ENCODE peak calls at places on chromosome 18, in eight cellular contexts. One of them, this sample, is unnamed.
A peak's percentile ranks its signal among the peaks of the same experiment; 100 is the strongest.

GRCh38 chr18:42706618-42707017 is 408.9 kb downstream of the RIT2 start:
- DNase-seq in H1: no peak
- DNase-seq in tibial artery: no peak
- DNase-seq in foreskin keratinocyte: peak; percentile 84
- DNase-seq in mammary epithelial cell: peak; percentile 92
- DNase-seq in adrenal gland: no peak
- DNase-seq in cardiac muscle cell: peak; percentile 67
- DNase-seq in pancreas: no peak
- DNase-seq in this sample: peak; percentile 57

GRCh38 chr18:21857871-21858270 is 117.3 kb downstream of the MIB1 start:
- DNase-seq in tibial artery: no peak
- DNase-seq in foreskin keratinocyte: no peak
- DNase-seq in cardiac muscle cell: no peak
- DNase-seq in H1: no peak
- DNase-seq in pancreas: no peak
- DNase-seq in mammary epithelial cell: no peak
- DNase-seq in adrenal gland: no peak
- DNase-seq in this sample: no peak

GRCh38 chr18:79400591-79401381 is 5.1 kb downstream of the NFATC1 start:
- DNase-seq in mammary epithelial cell: no peak
- DNase-seq in pancreas: no peak
- DNase-seq in H1: no peak
- DNase-seq in cardiac muscle cell: peak; percentile 34
- DNase-seq in tibial artery: no peak
- DNase-seq in foreskin keratinocyte: no peak
- DNase-seq in adrenal gland: peak; percentile 45
- DNase-seq in this sample: no peak

GRCh38 chr18:31274915-31275314 is 43.0 kb upstream of the DSG1 start:
- DNase-seq in adrenal gland: peak; percentile 16
- DNase-seq in tibial artery: no peak
- DNase-seq in mammary epithelial cell: peak; percentile 93
- DNase-seq in H1: no peak
- DNase-seq in foreskin keratinocyte: peak; percentile 66
- DNase-seq in pancreas: peak; percentile 4
- DNase-seq in cardiac muscle cell: no peak
- DNase-seq in this sample: peak; percentile 76

GRCh38 chr18:69898241-69898861 is 49.3 kb downstream of the CD226 start:
- DNase-seq in adrenal gland: no peak
- DNase-seq in tibial artery: no peak
- DNase-seq in cardiac muscle cell: no peak
- DNase-seq in H1: no peak
- DNase-seq in mammary epithelial cell: no peak
- DNase-seq in foreskin keratinocyte: no peak
- DNase-seq in pancreas: no peak
- DNase-seq in this sample: no peak

GRCh38 chr18:50649821-50650220 is 89.9 kb downstream of the MAPK4 start:
- DNase-seq in cardiac muscle cell: peak; percentile 50
- DNase-seq in adrenal gland: peak; percentile 84
- DNase-seq in pancreas: no peak
- DNase-seq in H1: no peak
- DNase-seq in foreskin keratinocyte: peak; percentile 76
- DNase-seq in mammary epithelial cell: peak; percentile 72
- DNase-seq in tibial artery: peak; percentile 96
- DNase-seq in this sample: no peak

GRCh38 chr18:23134780-23135678 is at the start of gene CABLES1:
- DNase-seq in tibial artery: peak; percentile 85
- DNase-seq in pancreas: peak; percentile 62
- DNase-seq in H1: peak; percentile 77
- DNase-seq in cardiac muscle cell: peak; percentile 69
- DNase-seq in adrenal gland: no peak
- DNase-seq in mammary epithelial cell: peak; percentile 30
- DNase-seq in foreskin keratinocyte: no peak
- DNase-seq in this sample: no peak

GRCh38 chr18:6576706-6577375 is 152.7 kb upstream of the ARHGAP28 start:
- DNase-seq in H1: no peak
- DNase-seq in adrenal gland: no peak
- DNase-seq in cardiac muscle cell: no peak
- DNase-seq in pancreas: no peak
- DNase-seq in mammary epithelial cell: no peak
- DNase-seq in tibial artery: no peak
- DNase-seq in foreskin keratinocyte: no peak
- DNase-seq in this sample: no peak

GRCh38 chr18:46278481-46279465 is 174.6 kb downstream of the HAUS1 start:
- DNase-seq in pancreas: no peak
- DNase-seq in adrenal gland: peak; percentile 31
- DNase-seq in H1: no peak
- DNase-seq in mammary epithelial cell: peak; percentile 36
- DNase-seq in foreskin keratinocyte: peak; percentile 56
- DNase-seq in tibial artery: no peak
- DNase-seq in cardiac muscle cell: peak; percentile 19
- DNase-seq in this sample: no peak

GRCh38 chr18:61549889-61550288 is 216.7 kb downstream of the CDH20 start:
- DNase-seq in adrenal gland: no peak
- DNase-seq in pancreas: no peak
- DNase-seq in foreskin keratinocyte: no peak
- DNase-seq in mammary epithelial cell: no peak
- DNase-seq in cardiac muscle cell: no peak
- DNase-seq in tibial artery: no peak
- DNase-seq in H1: no peak
- DNase-seq in this sample: no peak

GRCh38 chr18:36530676-36531405 is 233.3 kb downstream of the FHOD3 start:
- DNase-seq in tibial artery: no peak
- DNase-seq in pancreas: no peak
- DNase-seq in foreskin keratinocyte: no peak
- DNase-seq in adrenal gland: no peak
- DNase-seq in H1: no peak
- DNase-seq in cardiac muscle cell: no peak
- DNase-seq in mammary epithelial cell: no peak
- DNase-seq in this sample: no peak

GRCh38 chr18:59799383-59800015 is 100.3 kb upstream of the PMAIP1 start:
- DNase-seq in cardiac muscle cell: no peak
- DNase-seq in pancreas: no peak
- DNase-seq in H1: no peak
- DNase-seq in adrenal gland: no peak
- DNase-seq in foreskin keratinocyte: no peak
- DNase-seq in mammary epithelial cell: no peak
- DNase-seq in tibial artery: no peak
- DNase-seq in this sample: no peak

GRCh38 chr18:75868031-75868430 is 440.5 kb upstream of the SMIM21 start:
- DNase-seq in mammary epithelial cell: no peak
- DNase-seq in foreskin keratinocyte: no peak
- DNase-seq in adrenal gland: no peak
- DNase-seq in pancreas: no peak
- DNase-seq in cardiac muscle cell: no peak
- DNase-seq in tibial artery: no peak
- DNase-seq in H1: no peak
- DNase-seq in this sample: no peak

GRCh38 chr18:79479114-79479760 is 83.5 kb downstream of the NFATC1 start:
- DNase-seq in pancreas: no peak
- DNase-seq in tibial artery: peak; percentile 43
- DNase-seq in foreskin keratinocyte: no peak
- DNase-seq in mammary epithelial cell: no peak
- DNase-seq in adrenal gland: no peak
- DNase-seq in cardiac muscle cell: no peak
- DNase-seq in H1: no peak
- DNase-seq in this sample: peak; percentile 39

GRCh38 chr18:23856466-23857175 is 157.9 kb upstream of the TTC39C start:
- DNase-seq in tibial artery: no peak
- DNase-seq in foreskin keratinocyte: peak; percentile 38
- DNase-seq in pancreas: no peak
- DNase-seq in adrenal gland: no peak
- DNase-seq in cardiac muscle cell: no peak
- DNase-seq in H1: peak; percentile 41
- DNase-seq in mammary epithelial cell: peak; percentile 40
- DNase-seq in this sample: no peak

GRCh38 chr18:9637036-9637767 is 22.8 kb upstream of the PPP4R1 start:
- DNase-seq in cardiac muscle cell: no peak
- DNase-seq in H1: no peak
- DNase-seq in foreskin keratinocyte: no peak
- DNase-seq in pancreas: no peak
- DNase-seq in adrenal gland: no peak
- DNase-seq in mammary epithelial cell: no peak
- DNase-seq in tibial artery: no peak
- DNase-seq in this sample: no peak

GRCh38 chr18:57687970-57688369 is 66.3 kb upstream of the NARS1 start:
- DNase-seq in foreskin keratinocyte: no peak
- DNase-seq in tibial artery: no peak
- DNase-seq in pancreas: no peak
- DNase-seq in H1: no peak
- DNase-seq in cardiac muscle cell: peak; percentile 12
- DNase-seq in mammary epithelial cell: no peak
- DNase-seq in adrenal gland: no peak
- DNase-seq in this sample: no peak

GRCh38 chr18:25144835-25145234 is 207.1 kb downstream of the ZNF521 start:
- DNase-seq in foreskin keratinocyte: peak; percentile 24
- DNase-seq in mammary epithelial cell: peak; percentile 56
- DNase-seq in adrenal gland: peak; percentile 60
- DNase-seq in pancreas: no peak
- DNase-seq in tibial artery: no peak
- DNase-seq in H1: no peak
- DNase-seq in cardiac muscle cell: no peak
- DNase-seq in this sample: no peak

GRCh38 chr18:13810950-13811485 is 12.9 kb upstream of the MC5R start:
- DNase-seq in foreskin keratinocyte: peak; percentile 21
- DNase-seq in H1: no peak
- DNase-seq in pancreas: no peak
- DNase-seq in adrenal gland: no peak
- DNase-seq in cardiac muscle cell: no peak
- DNase-seq in tibial artery: no peak
- DNase-seq in mammary epithelial cell: no peak
- DNase-seq in this sample: no peak

GRCh38 chr18:63823516-63824219 is 48.5 kb downstream of the SERPINB7 start:
- DNase-seq in pancreas: peak; percentile 25
- DNase-seq in H1: peak; percentile 58
- DNase-seq in foreskin keratinocyte: peak; percentile 42
- DNase-seq in mammary epithelial cell: no peak
- DNase-seq in adrenal gland: no peak
- DNase-seq in tibial artery: no peak
- DNase-seq in cardiac muscle cell: peak; percentile 42
- DNase-seq in this sample: no peak

GRCh38 chr18:23825978-23826405 is 136.7 kb downstream of the LAMA3 start:
- DNase-seq in tibial artery: peak; percentile 93
- DNase-seq in H1: no peak
- DNase-seq in mammary epithelial cell: peak; percentile 93
- DNase-seq in cardiac muscle cell: peak; percentile 34
- DNase-seq in adrenal gland: peak; percentile 78
- DNase-seq in foreskin keratinocyte: peak; percentile 91
- DNase-seq in pancreas: no peak
- DNase-seq in this sample: no peak

GRCh38 chr18:10560457-10561045 is 34.7 kb downstream of the NAPG start:
- DNase-seq in pancreas: peak; percentile 51
- DNase-seq in foreskin keratinocyte: peak; percentile 52
- DNase-seq in H1: peak; percentile 91
- DNase-seq in tibial artery: peak; percentile 79
- DNase-seq in adrenal gland: peak; percentile 75
- DNase-seq in cardiac muscle cell: peak; percentile 82
- DNase-seq in mammary epithelial cell: peak; percentile 55
- DNase-seq in this sample: no peak

GRCh38 chr18:26457611-26458350 is 90.6 kb downstream of the KCTD1 start:
- DNase-seq in mammary epithelial cell: no peak
- DNase-seq in tibial artery: no peak
- DNase-seq in cardiac muscle cell: peak; percentile 54
- DNase-seq in H1: peak; percentile 91
- DNase-seq in pancreas: no peak
- DNase-seq in foreskin keratinocyte: no peak
- DNase-seq in adrenal gland: no peak
- DNase-seq in this sample: no peak

GRCh38 chr18:75507636-75508035 is 80.1 kb upstream of the SMIM21 start:
- DNase-seq in mammary epithelial cell: peak; percentile 66
- DNase-seq in H1: no peak
- DNase-seq in adrenal gland: no peak
- DNase-seq in pancreas: no peak
- DNase-seq in cardiac muscle cell: no peak
- DNase-seq in tibial artery: no peak
- DNase-seq in foreskin keratinocyte: peak; percentile 81
- DNase-seq in this sample: no peak

GRCh38 chr18:78228974-78229373 is 750.6 kb upstream of the SALL3 start:
- DNase-seq in adrenal gland: no peak
- DNase-seq in tibial artery: no peak
- DNase-seq in pancreas: no peak
- DNase-seq in foreskin keratinocyte: no peak
- DNase-seq in H1: peak; percentile 62
- DNase-seq in cardiac muscle cell: no peak
- DNase-seq in mammary epithelial cell: no peak
- DNase-seq in this sample: no peak

DNA sequence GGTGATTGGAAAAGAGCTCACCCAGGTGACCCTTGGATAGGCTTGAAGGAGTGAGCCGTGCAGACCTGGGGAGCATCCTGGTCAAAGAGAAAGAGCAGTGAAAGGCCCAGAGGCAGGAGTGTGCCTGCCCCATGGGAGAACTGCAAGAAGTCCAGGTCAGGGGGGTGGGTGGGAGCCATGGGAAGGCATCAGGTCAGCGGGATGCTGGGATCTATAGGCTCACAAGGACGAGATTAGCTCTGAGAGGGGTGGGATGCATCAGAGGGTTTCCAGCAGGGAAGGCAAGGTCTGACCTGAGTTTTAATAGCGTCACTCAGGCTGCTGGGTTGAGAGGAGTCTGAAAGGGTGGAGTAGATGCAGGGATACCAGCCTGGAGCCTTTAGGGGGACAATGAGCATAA is 158.6 kb downstream of the SMAD7 start:
- DNase-seq in adrenal gland: peak; percentile 7
- DNase-seq in H1: no peak
- DNase-seq in mammary epithelial cell: no peak
- DNase-seq in foreskin keratinocyte: no peak
- DNase-seq in tibial artery: peak; percentile 51
- DNase-seq in pancreas: no peak
- DNase-seq in cardiac muscle cell: no peak
- DNase-seq in this sample: peak; percentile 37
- H3K27ac ChIP-seq in adrenal gland: no peak overlapping the region
- H3K27ac ChIP-seq in H1: no peak overlapping the region
- H3K27ac ChIP-seq in mammary epithelial cell: no peak overlapping the region
- H3K27ac ChIP-seq in foreskin keratinocyte: no peak overlapping the region
- H3K27ac ChIP-seq in tibial artery: peak overlapping the region; percentile 94
- H3K27ac ChIP-seq in pancreas: no peak overlapping the region
- H3K27ac ChIP-seq in cardiac muscle cell: no peak overlapping the region
- H3K27ac ChIP-seq in this sample: no peak overlapping the region

GRCh38 chr18:56568986-56569385 is 69.4 kb downstream of the TXNL1 start:
- DNase-seq in H1: no peak
- DNase-seq in adrenal gland: no peak
- DNase-seq in foreskin keratinocyte: no peak
- DNase-seq in cardiac muscle cell: no peak
- DNase-seq in pancreas: no peak
- DNase-seq in mammary epithelial cell: no peak
- DNase-seq in tibial artery: no peak
- DNase-seq in this sample: no peak
- H3K4me1 ChIP-seq in H1: no peaks in the 10 kb centered on the region
- H3K4me1 ChIP-seq in adrenal gland: peaks cover under 1% of the 10 kb centered on the region
- H3K4me1 ChIP-seq in foreskin keratinocyte: no peaks in the 10 kb centered on the region
- H3K4me1 ChIP-seq in cardiac muscle cell: no peaks in the 10 kb centered on the region
- H3K4me1 ChIP-seq in pancreas: peaks cover 14% of the 10 kb centered on the region
- H3K4me1 ChIP-seq in mammary epithelial cell: no peaks in the 10 kb centered on the region
- H3K4me1 ChIP-seq in tibial artery: no peaks in the 10 kb centered on the region
- H3K4me1 ChIP-seq in this sample: no peaks in the 10 kb centered on the region

GRCh38 chr18:1663879-1664705 is 759.4 kb downstream of the ADCYAP1 start:
- DNase-seq in H1: peak; percentile 91
- DNase-seq in adrenal gland: peak; percentile 25
- DNase-seq in cardiac muscle cell: peak; percentile 74
- DNase-seq in mammary epithelial cell: peak; percentile 20
- DNase-seq in foreskin keratinocyte: no peak
- DNase-seq in pancreas: peak; percentile 32
- DNase-seq in tibial artery: peak; percentile 64
- DNase-seq in this sample: no peak
- TF ChIP-seq CTCF in H1: peak; percentile 83
- TF ChIP-seq CTCF in adrenal gland: peak; percentile 7
- TF ChIP-seq CTCF in cardiac muscle cell: peak; percentile 75
- TF ChIP-seq CTCF in mammary epithelial cell: peak; percentile 53
- TF ChIP-seq CTCF in foreskin keratinocyte: peak; percentile 32
- TF ChIP-seq CTCF in pancreas: peak; percentile 53
- TF ChIP-seq CTCF in tibial artery: peak; percentile 26
- TF ChIP-seq CTCF in this sample: peak; percentile 87

GRCh38 chr18:49332679-49333078 is 127.8 kb downstream of the DYM start:
- DNase-seq in cardiac muscle cell: no peak
- DNase-seq in foreskin keratinocyte: no peak
- DNase-seq in adrenal gland: no peak
- DNase-seq in tibial artery: no peak
- DNase-seq in pancreas: no peak
- DNase-seq in H1: no peak
- DNase-seq in mammary epithelial cell: no peak
- DNase-seq in this sample: no peak
- H3K27ac ChIP-seq in cardiac muscle cell: no peak overlapping the region
- H3K27ac ChIP-seq in foreskin keratinocyte: no peak overlapping the region
- H3K27ac ChIP-seq in adrenal gland: no peak overlapping the region
- H3K27ac ChIP-seq in tibial artery: no peak overlapping the region
- H3K27ac ChIP-seq in pancreas: no peak overlapping the region
- H3K27ac ChIP-seq in H1: no peak overlapping the region
- H3K27ac ChIP-seq in mammary epithelial cell: no peak overlapping the region
- H3K27ac ChIP-seq in this sample: no peak overlapping the region